ENCODE peak calls at places on chromosomes 2 and 18, in seven cellular contexts. Z is nephron progenitor cell; U is mammary epithelial cell; L is kidney epithelial cell; D is heart left ventricle; W is naive thymus-derived CD8-positive, alpha-beta T cell; A is stimulated activated CD4-positive, alpha-beta T cell treated with anti-CD3 and anti-CD28 coated beads, Interleukin-2, amount 100 ng/mL, for 24 hours. C is an unnamed sample.

GRCh38 chr2:132623096-132623839 is 46.7 kb downstream of the LYPD1 start:
- DNase-seq in L (no peak), D (no peak), U (peak), Z (no peak), W (no peak), A (no peak), C (no peak)

GRCh38 chr2:197236816-197237215 is 73.8 kb downstream of the ANKRD44 start:
- DNase-seq in Z (no peak), A (no peak), L (no peak), W (no peak), D (no peak), U (no peak), C (no peak)

GRCh38 chr18:76977108-76977621 is 154.8 kb downstream of the ZNF236 start:
- DNase-seq in W (no peak), L (no peak), A (no peak), D (peak), U (no peak), Z (no peak), C (no peak)

GRCh38 chr2:102618452-102619413 is 620 bp upstream of the SLC9A2 start:
- DNase-seq in U (peak), A (peak), Z (peak), L (no peak), D (peak), W (no peak), C (no peak)

GRCh38 chr2:45067859-45068642 is 58.8 kb upstream of the SIX2 start:
- DNase-seq in D (no peak), L (no peak), W (no peak), A (no peak), U (no peak), Z (peak), C (no peak)

GRCh38 chr2:132980304-132980703 is 310.3 kb upstream of the LYPD1 start:
- DNase-seq in A (no peak), D (no peak), Z (no peak), W (no peak), U (no peak), L (no peak), C (no peak)

GRCh38 chr2:210888035-210888434 is 331.6 kb downstream of the CPS1 start:
- DNase-seq in U (no peak), L (no peak), A (no peak), D (no peak), Z (no peak), W (no peak), C (no peak)

GRCh38 chr18:394276-394996 is 106.1 kb downstream of the COLEC12 start:
- DNase-seq in Z (no peak), L (no peak), A (no peak), D (no peak), W (no peak), U (no peak), C (no peak)

GRCh38 chr2:237541242-237541641 is 25.1 kb upstream of the PRLH start:
- DNase-seq in A (no peak), L (no peak), U (no peak), Z (no peak), D (no peak), W (no peak), C (no peak)

GRCh38 chr2:10777111-10777841 is 35.3 kb downstream of the PDIA6 start:
- DNase-seq in U (no peak), A (no peak), Z (no peak), L (no peak), W (no peak), D (no peak), C (no peak)

GRCh38 chr2:131004446-131005209 is 88.6 kb downstream of the FAM168B start:
- DNase-seq in W (no peak), Z (no peak), U (no peak), A (no peak), L (no peak), D (no peak), C (no peak)

GRCh38 chr2:217102941-217103340 is 243.1 kb upstream of the TNP1 start:
- DNase-seq in U (no peak), A (no peak), W (no peak), D (no peak), Z (no peak), L (no peak), C (no peak)

GRCh38 chr2:46414701-46415100 is 64.7 kb upstream of the TMEM247 start:
- DNase-seq in A (no peak), Z (no peak), L (no peak), U (no peak), D (no peak), W (no peak), C (no peak)

GRCh38 chr2:158779621-158780020 is 15.5 kb upstream of the DAPL1 start:
- DNase-seq in U (no peak), L (no peak), Z (no peak), A (no peak), W (no peak), D (no peak), C (no peak)

GRCh38 chr2:160941290-160941846 is 218.9 kb upstream of the TANK start:
- DNase-seq in W (no peak), Z (no peak), U (no peak), L (no peak), D (no peak), A (no peak), C (no peak)

GRCh38 chr18:3683483-3683882 is 233.5 kb downstream of the TGIF1 start:
- DNase-seq in Z (no peak), D (no peak), W (no peak), L (no peak), A (no peak), U (no peak), C (no peak)

GRCh38 chr18:59518705-59519104 is 159.6 kb upstream of the LMAN1 start:
- DNase-seq in W (no peak), L (no peak), Z (no peak), A (no peak), D (no peak), U (no peak), C (no peak)

GRCh38 chr2:134256961-134257360 is 3.1 kb downstream of the MGAT5 start:
- DNase-seq in L (no peak), W (no peak), D (no peak), Z (no peak), U (no peak), A (no peak), C (no peak)

GRCh38 chr18:75343389-75343788 is 84.1 kb downstream of the SMIM21 start:
- DNase-seq in Z (peak), D (no peak), A (no peak), W (no peak), U (no peak), L (no peak), C (no peak)

GRCh38 chr2:78416625-78417300 is 608.7 kb upstream of the REG3G start:
- DNase-seq in A (no peak), U (no peak), L (no peak), W (no peak), Z (no peak), D (no peak), C (no peak)

GRCh38 chr2:96811916-96812315 is 4.2 kb upstream of the CNNM3 start:
- DNase-seq in D (peak), L (no peak), A (no peak), W (no peak), U (no peak), Z (no peak), C (no peak)

GRCh38 chr18:9594782-9595181 is 19.6 kb downstream of the PPP4R1 start:
- DNase-seq in L (no peak), U (peak), W (no peak), Z (no peak), A (no peak), D (no peak), C (no peak)

GRCh38 chr2:72153924-72154323 is 6.3 kb upstream of the CYP26B1 start:
- DNase-seq in A (peak), D (no peak), U (no peak), W (no peak), L (no peak), Z (no peak), C (no peak)

GRCh38 chr2:37648316-37649011 is 23.0 kb downstream of the CDC42EP3 start:
- DNase-seq in A (no peak), W (peak), D (peak), U (no peak), L (no peak), Z (no peak), C (no peak)

GRCh38 chr2:46983065-46983801 is 67.6 kb upstream of the MCFD2 start:
- DNase-seq in W (no peak), L (no peak), Z (no peak), A (no peak), U (no peak), D (peak), C (no peak)

GRCh38 chr2:233462202-233462785 is 104.3 kb downstream of the USP40 start:
- DNase-seq in L (no peak), W (no peak), A (no peak), D (no peak), Z (no peak), U (no peak), C (no peak)

GRCh38 chr2:218022851-218023530 is 20.2 kb upstream of the TNS1 start:
- DNase-seq in L (no peak), Z (no peak), U (no peak), D (peak), A (no peak), W (no peak), C (no peak)

GRCh38 chr2:192314800-192315481 is 120.2 kb upstream of the TMEFF2 start:
- DNase-seq in D (no peak), A (no peak), W (no peak), L (no peak), U (no peak), Z (no peak), C (no peak)

GRCh38 chr2:104481341-104481740 is 372.6 kb upstream of the POU3F3 start:
- DNase-seq in U (no peak), Z (no peak), A (no peak), W (no peak), D (no peak), L (no peak), C (peak)

GRCh38 chr2:158914731-158915130 is 53.7 kb upstream of the TANC1 start:
- DNase-seq in L (no peak), U (peak), A (no peak), W (no peak), D (no peak), Z (no peak), C (no peak)

GRCh38 chr2:6975988-6976387 is 58.8 kb downstream of the RNF144A start:
- DNase-seq in D (no peak), W (no peak), Z (no peak), A (no peak), U (peak), L (no peak), C (no peak)

GRCh38 chr18:30763913-30764350 is 278.6 kb downstream of the DSC3 start:
- DNase-seq in L (no peak), U (no peak), A (no peak), Z (peak), D (no peak), W (no peak), C (no peak)

C was measured in LNCaP clone FGC.